ENCODE peak calls at places on chromosome 3, in seven cellular contexts. S, C, K, G, E, Q and U are unnamed samples. For H3K9me3, the result is how much of the 10 kb centered on the place peaks cover.

GRCh38 chr3:141000027-141000663 is 51.0 kb upstream of the SPSB4 start:
- DNase-seq in K (peak), Q (no peak), E (peak), C (peak), S (peak), G (peak), U (peak)

GRCh38 chr3:71752911-71753715 is 542 bp upstream of the GPR27 start:
- DNase-seq in E (no peak), C (no peak), G (no peak), S (no peak), Q (no peak), K (no peak), U (no peak)

GRCh38 chr3:197854596-197855343 is 63.7 kb downstream of the LRCH3 start:
- DNase-seq in K (no peak), Q (no peak), C (no peak), E (no peak), S (peak), G (no peak), U (no peak)

GRCh38 chr3:122183893-122184590 is 574 bp downstream of the CASR start:
- DNase-seq in C (no peak), Q (no peak), E (no peak), S (no peak), K (no peak), G (no peak), U (no peak)

GRCh38 chr3:79040701-79041100 is 727.1 kb downstream of the ROBO1 start:
- DNase-seq in E (no peak), S (no peak), C (no peak), Q (no peak), K (no peak), G (no peak), U (no peak)

GRCh38 chr3:10335190-10335738 is 14.4 kb upstream of the SEC13 start:
- DNase-seq in C (no peak), Q (no peak), E (no peak), S (no peak), G (no peak), K (no peak), U (no peak)

GRCh38 chr3:133944641-133945441 is 49.2 kb upstream of the RAB6B start:
- DNase-seq in K (peak), S (no peak), Q (peak), G (no peak), E (no peak), C (no peak), U (no peak)

GRCh38 chr3:98971183-98971681 is 69.7 kb upstream of the DCBLD2 start:
- DNase-seq in E (no peak), C (no peak), G (no peak), K (no peak), Q (no peak), S (no peak), U (no peak)

GRCh38 chr3:13002398-13003124 is 70.7 kb downstream of the IQSEC1 start:
- DNase-seq in K (no peak), Q (no peak), E (peak), C (no peak), S (no peak), G (no peak), U (no peak)

GRCh38 chr3:197906023-197906849 is 43.8 kb upstream of the RPL35A start:
- DNase-seq in E (peak), G (peak), K (peak), S (peak), Q (peak), C (peak), U (peak)

GRCh38 chr3:197297020-197297419 is 1.4 kb downstream of the DLG1 start:
- DNase-seq in E (no peak), Q (no peak), C (no peak), K (no peak), G (no peak), S (peak), U (no peak)

GRCh38 chr3:53478166-53478830 is 16.1 kb upstream of the CACNA1D start:
- DNase-seq in G (no peak), C (no peak), K (no peak), S (peak), E (peak), Q (no peak), U (peak)

GRCh38 chr3:120274739-120275167 is 10.3 kb downstream of the GPR156 start:
- DNase-seq in C (no peak), G (no peak), Q (no peak), S (no peak), E (no peak), K (no peak), U (peak)

DNA sequence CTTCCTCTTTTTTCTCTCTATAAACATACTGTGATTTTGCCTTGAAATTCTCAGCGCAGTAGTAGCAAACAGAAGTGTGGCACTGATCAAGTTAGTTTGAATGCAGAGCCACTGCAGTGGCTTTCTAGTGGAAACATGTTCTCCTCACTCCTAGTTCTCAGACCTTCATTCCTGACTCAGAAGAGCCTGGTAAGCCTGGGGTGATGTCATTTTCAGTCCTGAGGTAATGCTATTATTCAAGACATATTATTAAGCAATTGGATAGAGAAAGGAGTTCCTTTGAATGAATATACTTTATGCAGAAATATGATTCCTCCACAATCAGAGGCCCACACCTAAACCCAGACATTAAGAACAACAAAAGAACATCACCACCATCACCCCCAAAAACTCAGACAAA is 255.2 kb upstream of the TBL1XR1 start:
- DNase-seq in S (no peak), C (no peak), E (no peak), G (no peak), Q (no peak), K (no peak), U (no peak)
- H3K9me3 ChIP-seq in S (under half), C (under half), E (under half), G (under half), Q (under half), K (under half), U (under half)

GRCh38 chr3:84223512-84223911 is 735.3 kb upstream of the CADM2 start:
- DNase-seq in S (no peak), G (no peak), E (no peak), C (no peak), K (no peak), Q (no peak), U (no peak)

DNA sequence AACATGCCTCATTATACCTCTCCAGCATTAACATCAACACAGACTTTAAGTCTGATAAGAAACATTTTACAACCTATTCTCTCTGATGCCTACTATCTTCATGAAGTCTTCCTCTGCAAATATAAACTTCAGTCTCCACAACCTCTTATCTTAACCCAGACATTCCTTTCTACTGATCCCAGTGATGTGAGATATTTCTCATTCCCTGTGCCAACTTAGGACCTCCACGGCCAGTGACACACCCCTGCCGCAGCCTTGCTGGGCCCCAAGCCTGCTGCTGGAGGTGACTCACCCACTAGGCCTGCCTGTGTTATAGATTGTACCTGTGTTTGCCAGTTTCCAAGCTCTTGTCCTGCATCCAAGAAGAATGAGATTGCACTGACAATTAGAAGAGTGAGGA is 734.5 kb upstream of the CADM2 start:
- DNase-seq in K (no peak), Q (no peak), C (no peak), S (no peak), E (no peak), G (no peak), U (no peak)
- H3K9me3 ChIP-seq in K (under half), Q (half or more), C (under half), S (under half), E (under half), G (under half), U (half or more)

GRCh38 chr3:1442271-1442670 is 349.4 kb downstream of the CNTN6 start:
- DNase-seq in G (no peak), S (no peak), Q (no peak), C (no peak), E (no peak), K (no peak), U (no peak)

GRCh38 chr3:1444196-1444595 is 351.4 kb downstream of the CNTN6 start:
- DNase-seq in K (no peak), G (no peak), E (no peak), C (no peak), Q (no peak), S (no peak), U (no peak)

GRCh38 chr3:1439395-1439794 is 346.6 kb downstream of the CNTN6 start:
- DNase-seq in Q (no peak), S (no peak), K (no peak), C (no peak), G (no peak), E (peak), U (peak)
- H3K9me3 ChIP-seq in Q (under half), S (under half), K (under half), C (under half), G (under half), E (under half), U (under half)

DNA sequence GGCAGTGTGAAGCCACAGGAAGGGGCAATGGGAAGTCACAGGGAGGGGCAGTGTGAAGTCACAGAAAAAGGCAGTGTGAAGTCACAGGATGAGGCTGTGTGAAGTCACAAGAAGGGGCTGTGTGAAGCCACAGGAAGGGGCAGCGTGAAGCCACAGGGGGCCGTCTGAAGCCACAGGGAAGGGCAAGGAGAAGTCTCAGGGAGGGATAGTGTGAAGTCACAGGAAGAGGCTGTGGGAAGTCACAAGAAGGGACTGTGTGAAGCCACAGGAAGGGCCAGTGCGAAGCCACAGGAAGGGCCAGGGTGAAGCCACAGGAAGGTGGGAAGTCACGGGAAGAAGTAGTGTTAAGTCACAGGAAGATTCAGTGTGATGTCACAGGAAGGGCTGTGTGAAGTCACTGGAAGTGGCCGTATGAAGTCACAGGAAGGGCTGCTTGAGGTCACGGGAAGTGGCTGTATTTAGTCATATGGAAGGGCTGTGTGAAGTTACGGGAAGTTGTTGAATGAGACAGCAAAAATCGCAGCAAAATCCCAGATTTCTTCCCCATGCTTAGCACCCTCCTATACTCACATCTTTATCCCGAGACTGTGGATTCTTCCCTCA is 38.6 kb downstream of the GASK1A start:
- DNase-seq in K (no peak), Q (no peak), G (no peak), C (no peak), S (no peak), E (no peak), U (no peak)
- H3K9me3 ChIP-seq in K (under half), Q (under half), G (half or more), C (under half), S (under half), E (under half), U (under half)

DNA sequence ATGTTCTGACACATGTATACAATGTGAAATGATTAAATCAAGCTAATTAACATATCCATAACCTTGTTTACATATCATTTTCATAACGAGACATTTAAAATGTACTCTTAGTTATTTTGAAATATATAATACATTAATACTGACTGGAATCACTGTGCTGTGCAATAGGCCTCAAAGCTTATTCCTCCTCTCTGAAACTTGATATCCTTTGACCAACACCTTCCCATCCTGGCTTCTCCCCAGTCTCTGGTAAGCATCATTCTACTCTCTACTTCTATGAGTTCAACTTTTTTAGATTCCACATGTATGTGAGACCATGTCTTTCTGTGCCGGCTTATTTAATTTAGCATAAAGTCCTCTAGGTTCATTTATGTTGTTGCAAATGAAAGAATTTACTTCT is 47.1 kb upstream of the IL20RB start:
- DNase-seq in C (no peak), K (no peak), E (no peak), G (no peak), S (no peak), Q (no peak), U (no peak)
- H3K9me3 ChIP-seq in C (under half), K (under half), E (under half), G (under half), S (under half), Q (under half), U (under half)

GRCh38 chr3:25438791-25439555 is 10.9 kb downstream of the RARB start:
- DNase-seq in C (no peak), E (no peak), Q (no peak), K (no peak), G (no peak), S (no peak), U (no peak)
- H3K9me3 ChIP-seq in C (under half), E (under half), Q (under half), K (under half), G (under half), S (under half), U (under half)

DNA sequence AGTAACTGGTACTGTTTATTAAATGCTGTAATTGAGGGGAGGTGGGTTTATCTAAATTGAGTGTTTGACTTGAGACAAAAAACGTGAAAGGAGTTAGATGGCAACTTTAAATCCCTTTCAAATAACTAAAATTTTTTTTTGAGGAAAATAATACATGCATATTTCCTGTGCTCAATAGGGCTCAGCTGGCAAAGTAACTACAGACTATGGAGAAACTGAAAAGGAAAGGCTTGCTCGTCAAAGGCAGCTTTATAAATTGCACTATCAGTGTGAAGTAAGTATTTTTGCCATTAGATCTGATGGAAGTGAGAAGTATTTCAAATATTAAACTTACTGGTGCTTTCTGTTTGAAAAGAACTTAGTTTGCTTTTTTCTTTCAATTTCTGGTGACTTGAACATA is 72.2 kb downstream of the DZIP3 start:
- DNase-seq in G (no peak), E (no peak), S (no peak), K (no peak), Q (no peak), C (no peak), U (no peak)
- H3K9me3 ChIP-seq in G (under half), E (under half), S (under half), K (under half), Q (under half), C (under half), U (under half)

GRCh38 chr3:27462228-27462627 is 22.0 kb downstream of the SLC4A7 start:
- DNase-seq in E (no peak), C (no peak), S (no peak), Q (no peak), G (no peak), K (no peak), U (no peak)

GRCh38 chr3:27458929-27459328 is 25.3 kb downstream of the SLC4A7 start:
- DNase-seq in S (no peak), E (no peak), K (no peak), C (no peak), G (no peak), Q (no peak), U (no peak)

GRCh38 chr3:27467545-27467944 is 16.6 kb downstream of the SLC4A7 start:
- DNase-seq in Q (no peak), E (no peak), G (peak), K (no peak), S (peak), C (no peak), U (no peak)

GRCh38 chr3:27468283-27468886 is 15.8 kb downstream of the SLC4A7 start:
- DNase-seq in S (no peak), E (no peak), Q (no peak), C (no peak), K (no peak), G (no peak), U (no peak)

GRCh38 chr3:27464646-27465045 is 19.5 kb downstream of the SLC4A7 start:
- DNase-seq in C (no peak), K (no peak), S (no peak), Q (no peak), E (no peak), G (no peak), U (no peak)
- H3K9me3 ChIP-seq in C (under half), K (under half), S (under half), Q (under half), E (under half), G (under half), U (under half)

GRCh38 chr3:42908675-42909074 is 2.7 kb downstream of the ZNF662 start:
- DNase-seq in G (no peak), E (no peak), S (no peak), Q (no peak), K (no peak), C (no peak), U (no peak)

GRCh38 chr3:42906905-42907183 is 902 bp downstream of the ZNF662 start:
- DNase-seq in S (no peak), E (no peak), C (no peak), K (no peak), Q (no peak), G (no peak), U (no peak)

GRCh38 chr3:42914771-42915515 is 9.0 kb downstream of the ZNF662 start:
- DNase-seq in G (no peak), Q (no peak), C (no peak), E (no peak), S (no peak), K (no peak), U (no peak)

GRCh38 chr3:42906085-42906904 is at the start of gene ZNF662:
- DNase-seq in Q (peak), K (peak), E (peak), C (peak), S (peak), G (peak), U (peak)

DNA sequence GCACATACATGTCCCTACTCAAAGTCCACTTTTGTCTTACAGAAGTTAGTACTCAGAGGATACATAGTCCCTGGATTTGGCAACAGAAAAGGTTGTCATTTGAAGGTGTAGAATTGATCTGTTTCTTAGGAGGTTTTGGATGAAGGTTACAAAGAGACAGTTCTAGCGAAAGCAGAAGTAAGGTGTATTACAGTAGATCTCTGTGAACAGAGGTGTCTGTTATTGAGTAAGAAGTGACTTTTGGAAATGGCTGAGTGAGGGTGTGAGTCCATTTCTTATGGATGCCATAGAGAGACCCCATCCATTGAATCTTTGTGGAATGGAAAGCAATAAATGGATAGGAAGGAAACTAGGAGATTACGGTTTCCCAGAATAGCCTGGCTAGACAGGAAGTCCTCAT is 5.6 kb downstream of the ZNF662 start:
- DNase-seq in G (no peak), S (no peak), E (no peak), Q (no peak), K (no peak), C (no peak), U (no peak)
- H3K9me3 ChIP-seq in G (under half), S (under half), E (under half), Q (half or more), K (under half), C (under half), U (under half)

GRCh38 chr3:187146389-187146788 is 7.1 kb upstream of the RPL39L start:
- DNase-seq in K (no peak), Q (no peak), E (no peak), G (no peak), S (no peak), C (no peak), U (no peak)
- H3K9me3 ChIP-seq in K (under half), Q (under half), E (under half), G (under half), S (under half), C (under half), U (under half)